ENCODE peak calls at places on chromosomes 6 and 20, in six cellular contexts. One of them, this sample, is unnamed.
A peak's percentile ranks its signal among the peaks of the same experiment; 100 is the strongest.

GRCh38 chr6:13190391-13190790 is 137.9 kb downstream of the TBC1D7 start:
- DNase-seq in WTC11: no peak
- DNase-seq in H1: no peak
- DNase-seq in A549: no peak
- DNase-seq in HCT116: no peak
- DNase-seq in SK-N-SH: no peak
- DNase-seq in this sample: no peak

GRCh38 chr20:25315418-25316210 is 67.7 kb downstream of the PYGB start:
- DNase-seq in WTC11: peak; percentile 6
- DNase-seq in H1: no peak
- DNase-seq in A549: no peak
- DNase-seq in HCT116: no peak
- DNase-seq in SK-N-SH: no peak
- DNase-seq in this sample: no peak

GRCh38 chr20:50110141-50111047 is 2.6 kb downstream of the UBE2V1 start:
- DNase-seq in WTC11: no peak
- DNase-seq in H1: no peak
- DNase-seq in A549: peak; percentile 31
- DNase-seq in HCT116: no peak
- DNase-seq in SK-N-SH: no peak
- DNase-seq in this sample: peak; percentile 83

GRCh38 chr6:47097092-47097945 is 55.2 kb upstream of the ADGRF1 start:
- DNase-seq in WTC11: peak; percentile 58
- DNase-seq in H1: peak; percentile 53
- DNase-seq in A549: peak; percentile 78
- DNase-seq in HCT116: peak; percentile 73
- DNase-seq in SK-N-SH: peak; percentile 74
- DNase-seq in this sample: peak; percentile 77

GRCh38 chr20:62603021-62603906 is 39.0 kb upstream of the SLCO4A1 start:
- DNase-seq in WTC11: no peak
- DNase-seq in H1: no peak
- DNase-seq in A549: no peak
- DNase-seq in HCT116: no peak
- DNase-seq in SK-N-SH: no peak
- DNase-seq in this sample: peak; percentile 86

GRCh38 chr6:95866732-95867131 is 149.0 kb upstream of the FUT9 start:
- DNase-seq in WTC11: peak; percentile 32
- DNase-seq in H1: no peak
- DNase-seq in A549: peak; percentile 3
- DNase-seq in HCT116: peak; percentile 18
- DNase-seq in SK-N-SH: peak; percentile 17
- DNase-seq in this sample: no peak

GRCh38 chr20:62768815-62769287 is 27.4 kb upstream of the MRGBP start:
- DNase-seq in WTC11: no peak
- DNase-seq in H1: no peak
- DNase-seq in A549: no peak
- DNase-seq in HCT116: no peak
- DNase-seq in SK-N-SH: no peak
- DNase-seq in this sample: peak; percentile 25

GRCh38 chr6:104396077-104396476 is 463.6 kb downstream of the HACE1 start:
- DNase-seq in WTC11: no peak
- DNase-seq in H1: no peak
- DNase-seq in A549: no peak
- DNase-seq in HCT116: no peak
- DNase-seq in SK-N-SH: no peak
- DNase-seq in this sample: no peak

GRCh38 chr6:120282005-120282404 is 932.4 kb upstream of the MAN1A1 start:
- DNase-seq in WTC11: no peak
- DNase-seq in H1: no peak
- DNase-seq in A549: no peak
- DNase-seq in HCT116: no peak
- DNase-seq in SK-N-SH: no peak
- DNase-seq in this sample: no peak

GRCh38 chr6:128363020-128363419 is 157.4 kb downstream of the PTPRK start:
- DNase-seq in WTC11: no peak
- DNase-seq in H1: no peak
- DNase-seq in A549: no peak
- DNase-seq in HCT116: no peak
- DNase-seq in SK-N-SH: no peak
- DNase-seq in this sample: no peak

GRCh38 chr20:46520976-46521579 is 7.7 kb upstream of the ZNF334 start:
- DNase-seq in WTC11: peak; percentile 77
- DNase-seq in H1: peak; percentile 71
- DNase-seq in A549: peak; percentile 67
- DNase-seq in HCT116: peak; percentile 44
- DNase-seq in SK-N-SH: peak; percentile 68
- DNase-seq in this sample: peak; percentile 47

DNA sequence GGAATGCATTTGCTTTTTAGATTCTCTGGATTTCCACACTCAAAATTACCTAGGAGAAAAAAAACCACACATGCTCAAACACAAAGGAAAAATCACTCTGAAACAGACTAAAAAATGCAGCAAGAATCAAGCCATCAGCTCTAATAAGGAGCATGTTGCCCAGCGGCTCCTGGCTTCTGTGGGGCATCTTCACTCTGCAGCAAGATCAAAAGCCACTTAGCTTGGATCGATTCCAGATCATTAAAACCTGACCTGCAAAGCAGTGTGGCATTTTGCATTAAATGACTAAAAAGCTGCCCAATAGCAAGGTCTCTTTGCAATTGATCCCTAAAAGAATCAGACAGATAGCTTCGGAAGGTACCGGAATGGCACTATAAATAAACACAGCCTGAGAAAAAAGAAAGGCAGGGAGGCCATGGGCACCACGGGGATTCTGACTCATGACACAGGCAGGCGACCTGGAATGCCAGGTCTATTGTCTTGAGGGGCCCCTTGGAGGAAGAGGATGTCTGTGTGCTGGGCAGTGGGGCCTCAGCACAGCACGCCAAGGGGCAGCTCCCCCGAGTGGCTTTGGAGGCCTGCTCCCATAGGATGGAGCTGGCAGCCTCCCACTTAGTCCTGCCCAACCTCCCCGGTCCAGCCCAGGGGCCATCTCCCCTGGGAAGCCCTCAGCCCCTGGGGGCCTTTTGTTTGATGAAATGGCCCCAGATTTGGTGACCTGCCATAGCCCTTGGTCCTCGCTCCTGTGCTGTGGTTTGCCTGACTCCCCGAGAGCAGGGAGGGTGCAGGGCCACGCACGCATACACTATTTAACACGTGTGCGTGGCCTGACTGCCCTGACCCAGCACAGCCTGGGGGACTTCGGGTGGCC is 7.6 kb downstream of the LEMD2 start:
- DNase-seq in WTC11: peak; percentile 55
- DNase-seq in H1: peak; percentile 72
- DNase-seq in A549: peak; percentile 59
- DNase-seq in HCT116: peak; percentile 48
- DNase-seq in SK-N-SH: no peak
- DNase-seq in this sample: peak; percentile 92
- TF ChIP-seq MAX in WTC11: no peak
- TF ChIP-seq MAX in H1: peak; percentile 60
- TF ChIP-seq MAX in A549: peak; percentile 58
- TF ChIP-seq MAX in HCT116: peak; percentile 63
- TF ChIP-seq MAX in SK-N-SH: peak; percentile 34
- TF ChIP-seq MAX in this sample: peak; percentile 30

GRCh38 chr6:144447487-144447886 is 162.4 kb downstream of the UTRN start:
- DNase-seq in WTC11: no peak
- DNase-seq in H1: no peak
- DNase-seq in A549: no peak
- DNase-seq in HCT116: no peak
- DNase-seq in SK-N-SH: no peak
- DNase-seq in this sample: peak; percentile 55
- TF ChIP-seq MAX in WTC11: no peak
- TF ChIP-seq MAX in H1: no peak
- TF ChIP-seq MAX in A549: no peak
- TF ChIP-seq MAX in HCT116: no peak
- TF ChIP-seq MAX in SK-N-SH: no peak
- TF ChIP-seq MAX in this sample: no peak

DNA sequence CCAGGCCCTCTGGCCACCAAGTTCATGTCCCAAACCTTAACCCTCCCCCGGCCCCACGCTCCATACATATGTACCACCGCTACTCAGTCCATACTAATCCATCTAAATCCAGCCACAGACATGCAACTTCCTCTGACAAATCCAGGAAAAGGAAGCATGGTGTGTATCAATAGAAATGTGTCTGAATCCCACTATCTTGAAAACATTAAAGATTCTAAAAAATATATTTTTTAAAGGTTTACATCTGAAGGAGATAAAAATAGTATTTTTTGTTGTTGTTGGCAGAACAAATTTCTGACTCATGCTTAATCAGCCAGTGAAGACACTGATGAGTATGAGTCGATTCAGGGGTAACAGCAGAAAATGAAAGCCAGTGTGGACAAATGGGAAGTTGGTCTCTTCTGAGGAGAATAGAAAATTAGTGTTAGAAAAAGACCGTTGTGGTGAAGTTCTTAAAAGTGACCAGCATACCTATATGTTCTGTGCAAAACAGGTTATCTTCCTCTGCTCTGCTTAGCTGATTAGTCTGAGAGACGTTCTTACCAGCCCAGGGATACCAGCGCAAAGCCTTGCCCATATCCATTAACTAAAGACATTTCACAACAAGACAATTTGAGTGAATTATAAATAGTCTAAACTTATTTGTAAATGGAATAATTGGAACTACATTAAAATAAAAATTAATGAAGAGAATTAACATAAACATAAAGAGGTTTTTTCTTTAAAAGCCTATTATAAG is 143.8 kb downstream of the PDE7B start:
- DNase-seq in WTC11: no peak
- DNase-seq in H1: no peak
- DNase-seq in A549: peak; percentile 27
- DNase-seq in HCT116: no peak
- DNase-seq in SK-N-SH: no peak
- DNase-seq in this sample: peak; percentile 82
- TF ChIP-seq MAX in WTC11: no peak
- TF ChIP-seq MAX in H1: no peak
- TF ChIP-seq MAX in A549: no peak
- TF ChIP-seq MAX in HCT116: no peak
- TF ChIP-seq MAX in SK-N-SH: no peak
- TF ChIP-seq MAX in this sample: no peak

GRCh38 chr20:48904566-48905321 is 16.8 kb upstream of the ARFGEF2 start:
- DNase-seq in WTC11: peak; percentile 70
- DNase-seq in H1: peak; percentile 83
- DNase-seq in A549: peak; percentile 66
- DNase-seq in HCT116: peak; percentile 37
- DNase-seq in SK-N-SH: peak; percentile 68
- DNase-seq in this sample: peak; percentile 76
- TF ChIP-seq MAX in WTC11: no peak
- TF ChIP-seq MAX in H1: no peak
- TF ChIP-seq MAX in A549: no peak
- TF ChIP-seq MAX in HCT116: no peak
- TF ChIP-seq MAX in SK-N-SH: no peak
- TF ChIP-seq MAX in this sample: no peak

GRCh38 chr6:106572436-106572835 is 56.9 kb downstream of the RTN4IP1 start:
- DNase-seq in WTC11: no peak
- DNase-seq in H1: no peak
- DNase-seq in A549: no peak
- DNase-seq in HCT116: no peak
- DNase-seq in SK-N-SH: no peak
- DNase-seq in this sample: no peak
- TF ChIP-seq MAX in WTC11: no peak
- TF ChIP-seq MAX in H1: no peak
- TF ChIP-seq MAX in A549: no peak
- TF ChIP-seq MAX in HCT116: no peak
- TF ChIP-seq MAX in SK-N-SH: no peak
- TF ChIP-seq MAX in this sample: no peak

DNA sequence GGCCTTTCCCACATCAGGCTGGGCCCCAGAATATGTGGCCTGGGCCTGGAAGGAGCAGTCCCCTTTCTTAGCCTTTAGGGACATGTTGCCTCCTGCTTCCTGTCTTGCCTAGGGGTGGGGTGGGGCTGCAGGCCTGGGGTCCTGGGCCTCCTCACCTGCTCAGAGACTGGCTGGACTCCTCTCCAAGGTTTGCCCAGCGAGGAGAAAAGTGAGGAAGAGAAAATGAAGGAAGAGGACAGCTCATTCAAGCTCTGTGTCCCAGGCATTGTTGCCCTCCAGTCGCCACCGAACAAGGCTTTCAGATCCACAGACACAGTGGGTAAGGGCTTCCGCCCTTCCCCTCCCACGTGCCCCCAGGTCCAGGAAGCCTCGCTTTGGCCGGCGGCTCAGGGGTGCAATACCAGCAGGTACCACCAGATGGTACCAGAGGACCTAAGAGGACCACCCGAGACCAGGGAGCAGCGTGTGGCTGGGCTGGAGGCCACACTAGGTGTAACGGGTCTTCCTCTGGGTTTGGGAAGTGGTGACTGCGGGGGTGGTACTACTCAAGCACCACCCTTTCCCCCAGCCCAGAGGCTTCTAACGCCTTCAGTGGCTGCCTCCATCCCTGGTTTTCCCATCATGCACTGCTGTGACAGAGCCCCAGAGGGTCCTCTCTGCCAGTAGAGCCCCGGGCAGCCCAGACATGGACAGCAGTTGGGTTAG is 5.5 kb upstream of the BAK1 start:
- DNase-seq in WTC11: peak; percentile 92
- DNase-seq in H1: peak; percentile 96
- DNase-seq in A549: peak; percentile 70
- DNase-seq in HCT116: peak; percentile 62
- DNase-seq in SK-N-SH: peak; percentile 89
- DNase-seq in this sample: peak; percentile 75
- TF ChIP-seq MAX in WTC11: peak; percentile 39
- TF ChIP-seq MAX in H1: peak; percentile 74
- TF ChIP-seq MAX in A549: peak; percentile 71
- TF ChIP-seq MAX in HCT116: no peak
- TF ChIP-seq MAX in SK-N-SH: no peak
- TF ChIP-seq MAX in this sample: peak; percentile 72